ENCODE peak calls at places on chromosomes 3 and 15, in six cellular contexts. U is right lobe of liver, K is neural progenitor cell, O is IMR-90, L is OCI-LY7, Y is MCF 10A. W is an unnamed sample.

GRCh38 chr3:53753518-53754183 is 92.6 kb downstream of the CHDH start:
- DNase-seq in U (no peak), K (no peak), O (no peak), L (peak), Y (no peak), W (no peak)

GRCh38 chr15:68515371-68516095 is 63.3 kb upstream of the CORO2B start:
- DNase-seq in U (no peak), K (no peak), O (no peak), L (no peak), Y (no peak), W (no peak)

GRCh38 chr3:144324061-144324460 is 352.4 kb downstream of the DIPK2A start:
- DNase-seq in U (no peak), K (no peak), O (no peak), L (no peak), Y (peak), W (no peak)

GRCh38 chr3:65729553-65729952 is 309.2 kb downstream of the MAGI1 start:
- DNase-seq in U (peak), K (no peak), O (peak), L (no peak), Y (no peak), W (no peak)

GRCh38 chr3:5262507-5262906 is 75.0 kb downstream of the EDEM1 start:
- DNase-seq in U (no peak), K (no peak), O (no peak), L (no peak), Y (no peak), W (no peak)

GRCh38 chr3:100402150-100402706 is 889 bp downstream of the LNP1 start:
- DNase-seq in U (no peak), K (no peak), O (peak), L (peak), Y (peak), W (no peak)

GRCh38 chr3:182487621-182488020 is 305.7 kb upstream of the ATP11B start:
- DNase-seq in U (no peak), K (no peak), O (no peak), L (no peak), Y (no peak), W (no peak)

GRCh38 chr3:50390523-50391177 is 31.3 kb upstream of the TMEM115 start:
- DNase-seq in U (peak), K (no peak), O (no peak), L (no peak), Y (peak), W (no peak)

GRCh38 chr15:94252906-94253305 is 21.5 kb downstream of the MCTP2 start:
- DNase-seq in U (no peak), K (no peak), O (no peak), L (no peak), Y (no peak), W (no peak)

GRCh38 chr15:29570931-29571727 is 251.1 kb downstream of the TJP1 start:
- DNase-seq in U (no peak), K (peak), O (no peak), L (no peak), Y (no peak), W (peak)

GRCh38 chr15:74375303-74375693 is 7.9 kb upstream of the CYP11A1 start:
- DNase-seq in U (peak), K (peak), O (peak), L (peak), Y (peak), W (no peak)

GRCh38 chr15:101625169-101625568 is 27.0 kb downstream of the TM2D3 start:
- DNase-seq in U (no peak), K (no peak), O (no peak), L (no peak), Y (no peak), W (no peak)

GRCh38 chr3:28940530-28940929 is 340.3 kb upstream of the RBMS3 start:
- DNase-seq in U (no peak), K (no peak), O (peak), L (no peak), Y (peak), W (no peak)

GRCh38 chr15:45640610-45641009 is 5.8 kb downstream of the SQOR start:
- DNase-seq in U (no peak), K (no peak), O (peak), L (no peak), Y (peak), W (no peak)

GRCh38 chr15:96341465-96342142 is 11.1 kb downstream of the NR2F2 start:
- DNase-seq in U (peak), K (peak), O (no peak), L (no peak), Y (no peak), W (no peak)

GRCh38 chr3:182234881-182235280 is 523.2 kb downstream of the SOX2 start:
- DNase-seq in U (no peak), K (no peak), O (no peak), L (no peak), Y (no peak), W (no peak)

GRCh38 chr15:55823191-55823670 is 80.3 kb upstream of the PRTG start:
- DNase-seq in U (no peak), K (no peak), O (peak), L (no peak), Y (peak), W (no peak)

GRCh38 chr3:16338124-16338523 is 73.1 kb downstream of the OXNAD1 start:
- DNase-seq in U (no peak), K (no peak), O (no peak), L (peak), Y (no peak), W (no peak)

GRCh38 chr15:54594115-54594514 is 602.6 kb downstream of the RSL24D1 start:
- DNase-seq in U (no peak), K (no peak), O (no peak), L (no peak), Y (no peak), W (no peak)

GRCh38 chr15:70772402-70772801 is 9.0 kb upstream of the UACA start:
- DNase-seq in U (no peak), K (no peak), O (peak), L (no peak), Y (no peak), W (no peak)

GRCh38 chr3:183159319-183159718 is 3.2 kb downstream of the LAMP3 start:
- DNase-seq in U (no peak), K (no peak), O (no peak), L (no peak), Y (no peak), W (no peak)

GRCh38 chr3:148269816-148270215 is 427.9 kb upstream of the AGTR1 start:
- DNase-seq in U (no peak), K (no peak), O (peak), L (no peak), Y (no peak), W (no peak)

GRCh38 chr3:155326901-155327300 is 33.4 kb upstream of the STRIT1 start:
- DNase-seq in U (no peak), K (no peak), O (no peak), L (no peak), Y (peak), W (no peak)

GRCh38 chr15:73838795-73839565 is 34.4 kb upstream of the TBC1D21 start:
- DNase-seq in U (peak), K (no peak), O (no peak), L (no peak), Y (no peak), W (no peak)

GRCh38 chr15:74412159-74412558 is 21.6 kb downstream of the SEMA7A start:
- DNase-seq in U (no peak), K (no peak), O (no peak), L (no peak), Y (no peak), W (no peak)

GRCh38 chr3:52218953-52219650 is 6.3 kb downstream of the TLR9 start:
- DNase-seq in U (no peak), K (peak), O (no peak), L (no peak), Y (no peak), W (no peak)

GRCh38 chr3:38782148-38782547 is 33.9 kb downstream of the SCN10A start:
- DNase-seq in U (no peak), K (no peak), O (no peak), L (peak), Y (no peak), W (no peak)
- TF ChIP-seq CTCF in U (no peak), K (no peak), O (no peak), L (peak), Y (no peak), W (no peak)

GRCh38 chr3:140736863-140737460 is 59.1 kb downstream of the TRIM42 start:
- DNase-seq in U (peak), K (peak), O (no peak), L (peak), Y (peak), W (peak)
- TF ChIP-seq CTCF in U (peak), K (peak), O (peak), L (peak), Y (peak), W (no peak)

GRCh38 chr15:58224068-58224467 is 85.9 kb downstream of the AQP9 start:
- DNase-seq in U (no peak), K (no peak), O (no peak), L (no peak), Y (no peak), W (no peak)

GRCh38 chr15:58222698-58223097 is 84.5 kb downstream of the AQP9 start:
- DNase-seq in U (no peak), K (no peak), O (peak), L (no peak), Y (no peak), W (no peak)

GRCh38 chr15:58223432-58223831 is 85.3 kb downstream of the AQP9 start:
- DNase-seq in U (no peak), K (no peak), O (no peak), L (no peak), Y (no peak), W (no peak)

GRCh38 chr15:58221591-58222241 is 83.5 kb downstream of the AQP9 start:
- DNase-seq in U (no peak), K (peak), O (peak), L (peak), Y (peak), W (no peak)
- TF ChIP-seq CTCF in U (peak), K (peak), O (peak), L (peak), Y (peak), W (no peak)

DNA sequence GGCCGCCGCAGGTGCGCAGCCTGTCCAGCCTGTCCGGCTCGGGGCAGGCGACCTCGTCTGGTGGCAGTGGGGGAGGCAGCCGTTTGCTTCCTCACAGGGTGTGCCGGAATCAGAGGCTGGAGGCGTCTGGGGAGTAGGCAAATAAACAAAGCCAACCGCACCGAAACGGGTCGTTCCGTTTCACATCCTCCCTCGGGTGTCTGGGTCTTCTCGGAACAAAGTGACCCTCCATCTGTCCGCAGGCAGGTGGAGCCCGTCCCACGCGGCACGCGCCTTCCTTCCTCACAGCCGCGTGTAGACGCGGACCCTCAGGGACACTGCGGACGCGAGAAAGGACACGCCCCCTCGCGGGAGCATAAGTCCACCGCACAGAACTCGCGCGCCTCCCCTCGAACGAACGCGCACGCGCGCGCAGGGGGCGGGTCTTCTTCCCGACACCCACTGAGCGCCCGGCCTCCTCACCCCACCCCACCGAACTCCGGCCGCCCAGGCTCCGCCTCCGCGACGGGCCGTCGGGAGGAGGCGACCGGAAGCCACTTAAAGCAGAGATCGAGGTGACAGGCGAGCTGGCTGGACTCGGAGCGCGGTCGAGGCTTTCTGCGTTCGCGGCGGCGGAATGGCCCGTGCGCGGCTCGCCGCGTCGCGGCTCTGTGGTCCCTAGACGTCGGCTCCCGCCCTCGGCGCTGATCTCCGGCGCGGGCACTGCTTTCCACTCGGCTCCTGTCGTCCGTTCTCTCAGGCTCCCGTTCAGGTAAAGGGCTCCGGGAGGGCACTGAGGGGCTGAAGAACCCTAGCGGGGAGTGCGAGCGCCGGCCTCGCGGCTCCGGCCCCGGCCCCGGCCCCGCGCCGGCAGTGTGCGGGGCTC is at the start of gene TIPARP:
- DNase-seq in U (peak), K (peak), O (peak), L (peak), Y (peak), W (peak)
- TF ChIP-seq CTCF in U (peak), K (peak), O (peak), L (peak), Y (peak), W (peak)

GRCh38 chr3:113340785-113341184 is 100.5 kb downstream of the CFAP44 start:
- DNase-seq in U (no peak), K (no peak), O (no peak), L (no peak), Y (no peak), W (no peak)

GRCh38 chr3:113339616-113340244 is 101.6 kb downstream of the CFAP44 start:
- DNase-seq in U (no peak), K (peak), O (no peak), L (peak), Y (no peak), W (no peak)
- TF ChIP-seq CTCF in U (no peak), K (peak), O (peak), L (peak), Y (no peak), W (no peak)

DNA sequence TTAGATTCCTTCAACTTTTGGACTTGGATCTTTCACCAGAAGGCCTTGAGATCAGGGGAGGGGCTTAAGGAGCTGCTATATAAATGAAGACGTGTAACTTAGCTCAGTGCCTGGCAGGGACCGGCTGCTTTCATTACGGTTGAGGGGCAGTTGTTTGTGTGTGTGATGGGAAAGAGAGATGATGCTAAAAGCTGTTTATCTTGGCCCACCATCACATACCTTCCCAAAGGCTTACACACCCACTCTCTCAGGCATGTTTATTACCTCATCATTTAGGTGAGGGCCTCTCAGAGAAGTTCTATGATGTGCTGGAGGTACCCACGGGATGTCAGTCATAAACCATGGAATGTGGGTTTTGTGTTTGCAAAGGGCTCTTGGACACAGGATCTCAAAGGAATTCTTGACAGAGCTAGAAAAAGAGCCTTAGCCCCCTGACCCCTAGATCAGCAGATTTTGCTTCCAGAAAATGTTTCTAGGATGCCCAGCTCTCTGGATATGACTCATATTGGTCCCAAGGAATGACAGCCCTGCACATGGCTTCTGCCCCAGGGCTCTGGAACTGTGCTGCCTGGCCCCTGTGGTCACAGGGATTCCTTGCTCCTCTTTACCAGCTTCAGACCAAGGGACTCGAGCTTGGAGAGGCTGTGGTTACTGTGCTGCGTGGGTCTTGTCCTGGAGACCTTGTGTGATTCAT is 15.9 kb upstream of the SMAD3 start:
- DNase-seq in U (no peak), K (no peak), O (peak), L (no peak), Y (peak), W (no peak)
- TF ChIP-seq CTCF in U (no peak), K (no peak), O (no peak), L (no peak), Y (no peak), W (no peak)